ENCODE peak calls at places on chromosomes 3 and 15, in five cellular contexts. G is psoas muscle, Q is breast epithelium, V is fibroblast of lung, A is neural progenitor cell. Y is an unnamed sample.

GRCh38 chr3:132006605-132007204 is 28.1 kb downstream of the CPNE4 start:
- DNase-seq in G (no peak), Q (no peak), V (peak; percentile 43), A (peak; percentile 58), Y (no peak)

GRCh38 chr3:177220136-177220974 is 23.1 kb upstream of the TBL1XR1 start:
- DNase-seq in G (no peak), Q (no peak), V (no peak), A (no peak), Y (no peak)

GRCh38 chr15:89071471-89071870 is 16.8 kb upstream of the ABHD2 start:
- DNase-seq in G (no peak), V (no peak), A (no peak), Q (no peak), Y (no peak)

GRCh38 chr3:69739204-69740102 is at the start of gene MITF:
- DNase-seq in G (peak; percentile 96), A (peak; percentile 90), Q (peak; percentile 83), V (peak; percentile 88), Y (peak; percentile 91)

GRCh38 chr3:195906865-195907729 is 1.3 kb downstream of the TNK2 start:
- DNase-seq in A (no peak), V (no peak), Q (no peak), G (peak; percentile 85), Y (no peak)

GRCh38 chr3:107619549-107619948 is 96.8 kb downstream of the BBX start:
- DNase-seq in G (no peak), A (no peak), Q (no peak), V (no peak), Y (no peak)

GRCh38 chr3:188978772-188979171 is 193.0 kb upstream of the TPRG1 start:
- DNase-seq in G (no peak), A (no peak), V (peak; percentile 94), Q (no peak), Y (no peak)

GRCh38 chr15:60044636-60045273 is 40.6 kb downstream of the FOXB1 start:
- DNase-seq in G (no peak), A (no peak), Q (no peak), V (no peak), Y (no peak)

GRCh38 chr3:123584284-123584987 is 417 bp downstream of the HACD2 start:
- DNase-seq in Q (peak; percentile 58), G (peak; percentile 78), V (no peak), A (no peak), Y (no peak)

GRCh38 chr3:61913657-61914056 is 352.3 kb downstream of the PTPRG start:
- DNase-seq in G (no peak), Q (no peak), A (no peak), V (no peak), Y (no peak)

GRCh38 chr15:73941044-73941443 is 14.8 kb downstream of the LOXL1 start:
- DNase-seq in V (peak; percentile 85), A (no peak), Q (no peak), G (peak; percentile 50), Y (no peak)

GRCh38 chr3:30502742-30503073 is 103.7 kb upstream of the TGFBR2 start:
- DNase-seq in Q (no peak), A (no peak), V (peak; percentile 12), G (no peak), Y (no peak)

GRCh38 chr15:70976856-70977255 is 84.2 kb downstream of the LRRC49 start:
- DNase-seq in G (no peak), Q (no peak), V (peak; percentile 81), A (no peak), Y (no peak)

GRCh38 chr3:121696190-121696589 is 35.5 kb upstream of the HCLS1 start:
- DNase-seq in G (no peak), A (no peak), V (no peak), Q (no peak), Y (no peak)

GRCh38 chr15:70071799-70072198 is 25.9 kb downstream of the TLE3 start:
- DNase-seq in G (no peak), A (peak; percentile 90), V (no peak), Q (no peak), Y (peak; percentile 87)

GRCh38 chr15:100766225-100767001 is 113.2 kb upstream of the ALDH1A3 start:
- DNase-seq in G (peak; percentile 41), A (peak; percentile 49), Q (peak; percentile 28), V (no peak), Y (peak; percentile 87)

GRCh38 chr3:171875923-171876412 is 32.8 kb downstream of the TMEM212 start:
- DNase-seq in V (no peak), G (no peak), Q (no peak), A (no peak), Y (no peak)

GRCh38 chr3:145727416-145727930 is 433.5 kb downstream of the PLOD2 start:
- DNase-seq in A (no peak), Q (no peak), V (no peak), G (no peak), Y (no peak)

GRCh38 chr3:168796339-168796738 is 700.6 kb upstream of the GOLIM4 start:
- DNase-seq in A (no peak), G (no peak), V (no peak), Q (no peak), Y (no peak)

GRCh38 chr15:93882133-93882532 is 349.2 kb upstream of the MCTP2 start:
- DNase-seq in Q (no peak), A (no peak), G (no peak), V (no peak), Y (no peak)

GRCh38 chr3:51508255-51508654 is 8.4 kb upstream of the DCAF1 start:
- DNase-seq in G (no peak), Q (no peak), A (no peak), V (no peak), Y (no peak)

GRCh38 chr15:76338555-76339301 is 2.2 kb downstream of the ISL2 start:
- DNase-seq in Q (no peak), V (no peak), A (peak; percentile 23), G (no peak), Y (no peak)

GRCh38 chr3:49199244-49199899 is 28.0 kb downstream of the KLHDC8B start:
- DNase-seq in G (peak; percentile 99), V (peak; percentile 61), A (no peak), Q (peak; percentile 70), Y (no peak)

GRCh38 chr3:42066516-42067181 is 24.5 kb upstream of the TRAK1 start:
- DNase-seq in A (peak; percentile 40), Q (no peak), G (no peak), V (peak; percentile 68), Y (no peak)

GRCh38 chr15:88419830-88420229 is 47.4 kb downstream of the MRPL46 start:
- DNase-seq in A (no peak), G (no peak), Q (no peak), V (no peak), Y (no peak)

GRCh38 chr3:186414735-186415419 is 52.8 kb upstream of the DGKG start:
- DNase-seq in Q (no peak), V (peak; percentile 88), A (no peak), G (no peak), Y (no peak)

GRCh38 chr3:61615643-61616042 is 54.3 kb downstream of the PTPRG start:
- DNase-seq in V (no peak), A (no peak), G (peak; percentile 75), Q (no peak), Y (no peak)

GRCh38 chr3:82643948-82644347 is 882.5 kb upstream of the GBE1 start:
- DNase-seq in Q (no peak), A (peak; percentile 50), V (no peak), G (no peak), Y (peak; percentile 51)
- TF ChIP-seq CTCF in Q (no peak), A (peak; percentile 58), V (no peak), G (no peak), Y (peak; percentile 78)

DNA sequence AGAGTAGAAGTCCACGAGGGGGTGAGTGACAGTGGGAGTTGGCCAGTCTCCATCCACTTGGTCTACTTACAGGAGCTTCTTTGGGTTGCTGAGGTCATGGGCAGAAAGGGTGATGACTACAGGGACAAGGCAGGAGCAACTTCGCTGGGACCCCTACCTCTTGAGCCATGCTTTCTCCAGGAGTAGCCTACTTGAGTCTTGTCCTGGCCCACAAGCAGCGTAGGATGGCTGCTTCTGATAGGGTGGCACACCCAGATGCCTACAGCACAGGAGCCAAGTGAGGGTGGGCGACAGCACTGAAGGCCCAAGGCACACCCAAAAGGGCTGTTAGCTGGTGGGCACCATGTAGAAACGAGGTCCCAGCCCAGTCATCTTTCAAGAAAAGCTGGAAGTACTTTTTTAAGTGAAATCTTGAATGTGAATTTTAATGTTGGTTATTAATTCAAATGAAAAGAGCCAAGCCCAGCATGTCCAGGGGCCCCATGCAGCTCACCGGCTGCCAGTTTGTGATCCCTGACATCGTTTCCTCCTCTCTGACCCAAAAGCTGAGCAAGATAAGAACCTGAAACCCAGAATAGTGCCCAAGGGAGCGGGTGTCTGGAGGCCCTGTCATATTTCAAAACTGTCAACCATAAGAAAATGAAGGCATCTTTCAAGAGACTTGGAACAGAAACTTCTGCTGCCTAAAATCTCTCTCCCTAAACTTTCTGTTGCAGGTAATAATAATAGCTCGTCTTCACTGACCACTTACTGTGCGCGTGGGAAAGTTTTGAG is 2.2 kb upstream of the CPEB1 start:
- DNase-seq in G (no peak), V (no peak), A (no peak), Q (no peak), Y (no peak)
- H3K27ac ChIP-seq in G (no peak overlapping the region), V (no peak overlapping the region), A (no peak overlapping the region), Q (no peak overlapping the region), Y (no peak overlapping the region)

GRCh38 chr3:134338201-134338512 is 36.1 kb downstream of the AMOTL2 start:
- DNase-seq in G (no peak), Q (peak; percentile 27), V (no peak), A (no peak), Y (no peak)

GRCh38 chr3:134336587-134336986 is 37.7 kb downstream of the AMOTL2 start:
- DNase-seq in V (peak; percentile 83), Q (no peak), G (peak; percentile 38), A (no peak), Y (no peak)

GRCh38 chr3:134337071-134337482 is 37.2 kb downstream of the AMOTL2 start:
- DNase-seq in A (no peak), V (no peak), G (peak; percentile 43), Q (peak; percentile 38), Y (no peak)

GRCh38 chr3:134338516-134339261 is 35.6 kb downstream of the AMOTL2 start:
- DNase-seq in Q (peak; percentile 2), A (no peak), V (no peak), G (peak; percentile 26), Y (no peak)

GRCh38 chr3:134337511-134338200 is 36.6 kb downstream of the AMOTL2 start:
- DNase-seq in G (peak; percentile 34), Q (peak; percentile 3), V (no peak), A (no peak), Y (no peak)
- TF ChIP-seq CTCF in G (no peak), Q (no peak), V (no peak), A (peak; percentile 6), Y (no peak)

GRCh38 chr15:79132361-79132760 is 41.8 kb upstream of the RASGRF1 start:
- DNase-seq in A (no peak), V (no peak), G (no peak), Q (no peak), Y (no peak)

GRCh38 chr15:79128556-79128955 is 38.0 kb upstream of the RASGRF1 start:
- DNase-seq in A (no peak), G (no peak), V (no peak), Q (no peak), Y (no peak)

GRCh38 chr15:79132770-79133169 is 42.2 kb upstream of the RASGRF1 start:
- DNase-seq in G (no peak), V (no peak), A (no peak), Q (no peak), Y (no peak)

GRCh38 chr15:79130535-79131130 is 40.1 kb upstream of the RASGRF1 start:
- DNase-seq in V (no peak), G (no peak), A (peak; percentile 16), Q (no peak), Y (peak; percentile 16)

DNA sequence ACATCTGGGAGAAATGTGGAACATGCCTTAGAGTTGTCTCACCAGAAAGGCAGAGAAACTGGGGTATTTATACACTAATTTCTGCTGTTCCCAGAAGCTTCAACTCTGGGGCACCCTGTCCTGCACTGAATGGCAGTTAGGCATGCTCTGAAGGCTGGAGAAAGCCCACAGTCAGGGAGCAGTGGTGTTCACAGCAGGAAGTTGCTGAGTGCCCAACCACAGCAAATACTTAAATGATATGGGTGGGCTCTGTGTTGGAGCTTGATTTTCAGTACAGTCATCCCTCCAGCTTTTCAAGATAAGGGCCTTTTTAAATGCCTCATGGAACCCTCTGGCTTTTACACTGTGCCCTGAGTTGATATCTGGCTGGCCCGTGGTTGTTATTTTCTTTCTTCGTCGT is 38.7 kb upstream of the RASGRF1 start:
- DNase-seq in V (no peak), A (no peak), G (no peak), Q (no peak), Y (no peak)
- H3K27ac ChIP-seq in V (no peak overlapping the region), A (no peak overlapping the region), G (no peak overlapping the region), Q (no peak overlapping the region), Y (no peak overlapping the region)

Y was measured in WERI-Rb-1.